ENCODE peak calls at places on chromosomes 16 and 17, in eight cellular contexts. Y is cardiac fibroblast, W is prostate gland, U is transverse colon, X is BJ, S is activated gamma-delta T cell, C is frontal cortex, F is mucosa of gallbladder. K is an unnamed sample.

GRCh38 chr16:85523602-85524364 is 89.3 kb upstream of the GSE1 start:
- DNase-seq in Y (peak; percentile 12), W (no peak), U (no peak), X (no peak), S (no peak), C (no peak), F (no peak), K (peak; percentile 79)

GRCh38 chr16:66363196-66363777 is 3.2 kb upstream of the CDH5 start:
- DNase-seq in Y (no peak), W (no peak), U (no peak), X (no peak), S (no peak), C (no peak), F (no peak), K (no peak)

GRCh38 chr17:604719-605118 is 109.9 kb downstream of the VPS53 start:
- DNase-seq in Y (peak; percentile 33), W (no peak), U (no peak), X (no peak), S (no peak), C (no peak), F (no peak), K (no peak)

GRCh38 chr17:65666869-65667268 is 105.4 kb upstream of the AXIN2 start:
- DNase-seq in Y (no peak), W (no peak), U (no peak), X (no peak), S (no peak), C (no peak), F (no peak), K (no peak)

GRCh38 chr17:41098476-41098875 is 534 bp upstream of the KRTAP4-8 start:
- DNase-seq in Y (no peak), W (no peak), U (no peak), X (peak; percentile 64), S (no peak), C (no peak), F (no peak), K (no peak)

GRCh38 chr16:79926451-79927205 is 326.1 kb upstream of the MAF start:
- DNase-seq in Y (no peak), W (no peak), U (no peak), X (no peak), S (no peak), C (no peak), F (no peak), K (no peak)

GRCh38 chr17:40841246-40841645 is 18.8 kb upstream of the KRT10 start:
- DNase-seq in Y (no peak), W (no peak), U (no peak), X (no peak), S (no peak), C (no peak), F (no peak), K (no peak)

GRCh38 chr17:61645898-61646297 is 54.9 kb upstream of the NACA2 start:
- DNase-seq in Y (no peak), W (no peak), U (no peak), X (no peak), S (no peak), C (no peak), F (no peak), K (no peak)

GRCh38 chr17:51346218-51346982 is 86.1 kb downstream of the UTP18 start:
- DNase-seq in Y (no peak), W (no peak), U (no peak), X (no peak), S (no peak), C (no peak), F (peak; percentile 76), K (no peak)

GRCh38 chr17:73851921-73852320 is 207.7 kb upstream of the SDK2 start:
- DNase-seq in Y (no peak), W (no peak), U (no peak), X (no peak), S (no peak), C (no peak), F (no peak), K (no peak)